ENCODE peak calls at places on chromosomes 11 and 22, in seven cellular contexts. R is stomach, P is SK-N-SH, E is sigmoid colon, M is K562, F is HepG2, N is transverse colon. W is an unnamed sample.
A peak's percentile ranks its signal among the peaks of the same experiment; 100 is the strongest.

GRCh38 chr11:95515379-95515778 is 274.2 kb downstream of the FAM76B start:
- DNase-seq in R (no peak), P (no peak), E (no peak), M (no peak), F (no peak), N (no peak), W (no peak)

GRCh38 chr22:30423296-30423958 is 2.1 kb upstream of the MTFP1 start:
- DNase-seq in R (no peak), P (no peak), E (peak; percentile 83), M (peak; percentile 56), F (no peak), N (peak; percentile 56), W (peak; percentile 89)

GRCh38 chr22:47739216-47739615 is 976.8 kb downstream of the TBC1D22A start:
- DNase-seq in R (no peak), P (no peak), E (no peak), M (no peak), F (no peak), N (no peak), W (no peak)

GRCh38 chr11:69638941-69639681 is 1.8 kb upstream of the CCND1 start:
- DNase-seq in R (peak; percentile 91), P (peak; percentile 93), E (peak; percentile 91), M (peak; percentile 77), F (peak; percentile 90), N (peak; percentile 94), W (peak; percentile 91)

GRCh38 chr11:125215951-125216350 is 51.4 kb downstream of the PKNOX2 start:
- DNase-seq in R (no peak), P (no peak), E (no peak), M (no peak), F (no peak), N (no peak), W (no peak)

GRCh38 chr11:12529793-12530192 is 144.4 kb upstream of the TEAD1 start:
- DNase-seq in R (no peak), P (no peak), E (no peak), M (no peak), F (no peak), N (no peak), W (no peak)

GRCh38 chr11:567629-568258 is 7.0 kb downstream of the RASSF7 start:
- DNase-seq in R (no peak), P (no peak), E (no peak), M (no peak), F (no peak), N (no peak), W (no peak)

GRCh38 chr11:56700242-56700918 is 1.5 kb downstream of the OR9G1 start:
- DNase-seq in R (no peak), P (no peak), E (no peak), M (no peak), F (no peak), N (no peak), W (no peak)

GRCh38 chr11:66104057-66104638 is 34.1 kb downstream of the PACS1 start:
- DNase-seq in R (no peak), P (no peak), E (no peak), M (no peak), F (no peak), N (no peak), W (no peak)

GRCh38 chr11:88359529-88359928 is 22.0 kb upstream of the CTSC start:
- DNase-seq in R (no peak), P (no peak), E (no peak), M (no peak), F (no peak), N (no peak), W (no peak)

GRCh38 chr22:49812838-49813237 is 14.8 kb downstream of the BRD1 start:
- DNase-seq in R (peak; percentile 40), P (no peak), E (peak; percentile 56), M (no peak), F (no peak), N (no peak), W (no peak)

GRCh38 chr11:3995949-3996554 is 98.5 kb upstream of the RRM1 start:
- DNase-seq in R (no peak), P (no peak), E (no peak), M (no peak), F (no peak), N (no peak), W (no peak)

GRCh38 chr11:123235117-123235686 is 40.2 kb upstream of the CLMP start:
- DNase-seq in R (peak; percentile 44), P (peak; percentile 68), E (peak; percentile 86), M (peak; percentile 79), F (peak; percentile 9), N (peak; percentile 50), W (peak; percentile 64)

GRCh38 chr11:27699242-27699925 is 871 bp downstream of the BDNF start:
- DNase-seq in R (no peak), P (peak; percentile 47), E (no peak), M (no peak), F (no peak), N (no peak), W (no peak)

GRCh38 chr11:109048098-109048497 is 373.9 kb upstream of the C11orf87 start:
- DNase-seq in R (no peak), P (no peak), E (no peak), M (no peak), F (no peak), N (no peak), W (no peak)

GRCh38 chr11:29957406-29957805 is 59.4 kb downstream of the KCNA4 start:
- DNase-seq in R (no peak), P (no peak), E (no peak), M (no peak), F (no peak), N (no peak), W (no peak)

GRCh38 chr11:120482149-120482548 is 29.4 kb upstream of the GRIK4 start:
- DNase-seq in R (no peak), P (no peak), E (no peak), M (no peak), F (peak; percentile 12), N (no peak), W (no peak)

GRCh38 chr11:28581286-28582242 is 473.4 kb downstream of the METTL15 start:
- DNase-seq in R (no peak), P (no peak), E (no peak), M (no peak), F (no peak), N (no peak), W (no peak)

GRCh38 chr22:38285015-38285414 is 12.2 kb upstream of the TMEM184B start:
- DNase-seq in R (no peak), P (no peak), E (no peak), M (peak; percentile 39), F (no peak), N (no peak), W (no peak)

GRCh38 chr22:38286915-38287669 is 14.3 kb upstream of the TMEM184B start:
- DNase-seq in R (no peak), P (no peak), E (no peak), M (no peak), F (no peak), N (no peak), W (no peak)

GRCh38 chr22:38282397-38282796 is 9.6 kb upstream of the TMEM184B start:
- DNase-seq in R (no peak), P (no peak), E (no peak), M (no peak), F (no peak), N (no peak), W (no peak)

GRCh38 chr22:38289583-38290082 is 16.8 kb upstream of the TMEM184B start:
- DNase-seq in R (no peak), P (no peak), E (no peak), M (no peak), F (no peak), N (no peak), W (no peak)

DNA sequence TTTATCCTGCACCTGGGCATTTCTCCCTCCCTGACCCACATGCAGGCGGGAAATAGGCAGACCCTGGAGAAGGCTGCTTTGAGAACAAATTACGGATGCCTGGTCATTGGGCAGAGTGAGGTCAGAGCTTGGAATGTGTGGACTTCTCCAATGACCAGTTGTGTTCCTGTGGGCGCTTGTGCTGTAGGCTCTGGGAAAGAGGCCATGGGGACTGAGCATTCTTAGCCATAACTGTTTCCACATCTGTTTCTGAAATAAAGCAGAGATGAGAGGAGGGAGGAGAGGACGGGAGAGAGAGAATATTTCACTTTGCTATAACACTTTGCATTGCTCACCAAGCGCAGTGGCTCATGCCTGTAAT is 11.2 kb upstream of the TMEM184B start:
- DNase-seq in R (no peak), P (no peak), E (peak; percentile 85), M (no peak), F (peak; percentile 65), N (no peak), W (no peak)
- TF ChIP-seq EP300 in R (no peak), P (no peak), E (no peak), M (no peak), F (no peak), N (no peak), W (no peak)

DNA sequence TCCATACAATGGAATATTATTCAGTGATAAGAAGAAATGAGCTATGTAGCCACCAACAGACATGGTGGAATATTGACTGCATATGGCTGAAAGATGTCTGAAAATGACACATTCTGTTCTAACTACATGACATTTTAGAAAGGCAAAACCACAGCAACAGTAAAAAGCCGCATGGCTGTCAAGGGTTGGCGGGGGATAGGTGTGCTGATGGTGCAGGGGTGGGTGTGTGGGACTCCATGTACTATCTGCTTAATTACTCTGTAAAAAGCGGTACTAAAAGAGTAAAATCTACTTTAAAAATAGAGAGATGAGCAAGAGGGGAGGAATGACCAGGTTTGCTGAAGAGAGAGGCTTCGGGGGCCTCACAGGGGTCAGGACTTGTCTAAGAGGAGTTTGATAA is 16.7 kb upstream of the YPEL1 start:
- DNase-seq in R (no peak), P (no peak), E (no peak), M (no peak), F (no peak), N (no peak), W (no peak)
- TF ChIP-seq POLR2AphosphoS5 in R (no peak), P (no peak), E (no peak), M (no peak), F (no peak), N (no peak), W (no peak)

GRCh38 chr11:91527380-91528030 is 697.1 kb upstream of the FAT3 start:
- DNase-seq in R (no peak), P (no peak), E (no peak), M (no peak), F (no peak), N (no peak), W (no peak)

GRCh38 chr11:91528965-91529364 is 695.7 kb upstream of the FAT3 start:
- DNase-seq in R (no peak), P (no peak), E (no peak), M (no peak), F (no peak), N (no peak), W (no peak)
- TF ChIP-seq CTCF in R (no peak), P (no peak), E (no peak), M (no peak), F (no peak), N (no peak), W (no peak)

DNA sequence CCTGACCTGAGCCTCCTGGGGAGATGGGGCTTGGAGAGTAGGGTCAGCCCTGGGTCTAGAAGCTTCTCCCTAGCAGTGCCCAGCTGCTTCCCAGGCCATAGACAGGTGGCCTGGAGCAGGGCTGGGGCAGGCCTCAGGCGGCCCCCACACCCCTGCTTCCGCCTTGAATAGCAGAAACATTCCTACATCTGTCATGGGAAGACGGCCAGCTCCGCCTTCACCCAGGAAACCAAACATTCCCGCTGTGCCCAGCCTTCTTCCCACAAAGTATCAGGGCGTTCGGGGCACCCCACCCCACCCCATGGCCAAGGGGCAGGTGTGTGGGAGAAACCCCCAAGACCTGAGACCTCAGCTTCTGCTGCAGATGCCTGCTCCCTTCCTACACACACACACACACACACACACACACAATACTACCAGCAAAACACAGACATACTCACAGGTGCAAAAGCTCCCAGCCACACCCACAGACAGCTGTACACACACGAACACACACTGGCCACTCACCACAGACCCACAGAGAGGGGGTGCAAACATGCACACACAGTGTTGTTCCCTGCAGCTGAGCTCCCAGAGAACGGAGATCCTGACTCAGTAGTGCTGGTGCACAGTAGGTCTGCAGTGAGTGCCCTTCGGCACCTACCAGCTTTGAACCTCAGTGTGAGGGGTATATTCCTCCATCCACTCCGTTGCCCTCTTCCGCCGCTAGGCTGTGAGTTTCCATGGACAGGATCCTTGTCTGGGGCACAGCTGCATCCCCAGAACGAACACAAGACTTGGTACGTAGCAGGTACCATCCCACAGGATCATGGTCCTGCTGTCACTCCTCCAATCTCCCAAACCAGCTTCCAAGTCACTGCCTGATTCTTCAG is 37.4 kb downstream of the PDGFB start:
- DNase-seq in R (peak; percentile 48), P (no peak), E (peak; percentile 58), M (no peak), F (no peak), N (peak; percentile 29), W (no peak)
- TF ChIP-seq EP300 in R (no peak), P (no peak), E (no peak), M (no peak), F (no peak), N (no peak), W (no peak)

W was measured in upper lobe of left lung.